ENCODE peak calls at places on chromosomes 11 and 22, in five cellular contexts. X, F, W, K and O are unnamed samples.

GRCh38 chr11:87421422-87421821 is 383.7 kb downstream of the TMEM135 start:
- DNase-seq in F (peak), K (no peak), X (peak), W (no peak), O (peak)

GRCh38 chr22:21818487-21819182 is 48.8 kb downstream of the MAPK1 start:
- DNase-seq in X (peak), K (no peak), W (no peak), F (no peak), O (no peak)

GRCh38 chr22:19696504-19697276 is 17.6 kb upstream of the SEPTIN5 start:
- DNase-seq in F (no peak), K (no peak), X (no peak), W (no peak), O (no peak)

GRCh38 chr11:132284048-132284447 is 913.6 kb downstream of the NTM start:
- DNase-seq in W (no peak), F (no peak), X (no peak), K (no peak), O (no peak)

GRCh38 chr11:70580036-70580805 is 181.9 kb downstream of the CTTN start:
- DNase-seq in X (peak), W (no peak), K (no peak), F (peak), O (no peak)

GRCh38 chr11:47864910-47865309 is 16.8 kb upstream of the NUP160 start:
- DNase-seq in K (no peak), F (peak), X (no peak), W (no peak), O (no peak)

GRCh38 chr11:68581439-68581838 is 102.9 kb upstream of the GAL start:
- DNase-seq in K (no peak), X (no peak), W (no peak), F (no peak), O (peak)

GRCh38 chr11:64044730-64045386 is 9.1 kb downstream of the FLRT1 start:
- DNase-seq in F (no peak), W (no peak), X (no peak), K (peak), O (no peak)

GRCh38 chr22:32511776-32512175 is 37.2 kb downstream of the FBXO7 start:
- DNase-seq in F (no peak), X (no peak), K (no peak), W (no peak), O (no peak)

DNA sequence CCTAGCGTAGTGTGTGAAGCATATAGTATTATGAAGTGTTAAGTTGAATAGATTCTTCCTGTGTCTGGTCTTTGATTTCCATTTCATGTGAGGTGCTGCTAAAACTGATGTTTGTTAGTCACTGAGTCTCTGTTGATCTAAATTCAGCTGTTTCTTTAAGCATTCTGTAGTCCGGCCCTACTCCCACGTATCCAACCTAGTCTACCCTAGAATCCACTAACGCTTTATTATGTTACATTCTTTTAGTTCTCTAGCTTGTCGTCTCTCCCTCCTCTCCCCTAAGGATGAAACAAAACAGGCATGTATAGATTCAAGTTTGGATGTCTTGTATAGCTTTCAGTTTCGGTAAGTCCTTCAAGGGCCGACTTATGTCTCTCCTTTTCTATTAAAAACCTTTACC is 4.1 kb downstream of the WEE1 start:
- DNase-seq in X (no peak), K (no peak), W (no peak), F (no peak), O (no peak)
- H3K27ac ChIP-seq in X (no peak), K (no peak), W (peak), F (peak), O (no peak)

GRCh38 chr11:416051-416756 is 1.4 kb upstream of the SIGIRR start:
- DNase-seq in F (no peak), X (no peak), K (no peak), W (no peak), O (no peak)
- H3K27ac ChIP-seq in F (no peak), X (no peak), K (no peak), W (peak), O (peak)

GRCh38 chr11:12409621-12410005 is 32.2 kb downstream of the PARVA start:
- DNase-seq in K (no peak), W (no peak), F (peak), X (no peak), O (no peak)

GRCh38 chr11:12411806-12412727 is 34.7 kb downstream of the PARVA start:
- DNase-seq in X (peak), K (no peak), F (peak), W (no peak), O (peak)

GRCh38 chr11:12408156-12408770 is 30.9 kb downstream of the PARVA start:
- DNase-seq in K (no peak), W (no peak), F (no peak), X (no peak), O (no peak)

GRCh38 chr11:12411395-12411794 is 34.0 kb downstream of the PARVA start:
- DNase-seq in W (no peak), X (no peak), K (no peak), F (no peak), O (no peak)

GRCh38 chr11:12410006-12410728 is 32.8 kb downstream of the PARVA start:
- DNase-seq in W (no peak), X (peak), F (peak), K (no peak), O (no peak)
- H3K27ac ChIP-seq in W (peak), X (peak), F (peak), K (peak), O (no peak)

GRCh38 chr11:128498846-128499245 is 88.5 kb downstream of the ETS1 start:
- DNase-seq in W (no peak), K (no peak), X (peak), F (peak), O (no peak)
- H3K27ac ChIP-seq in W (peak), K (no peak), X (no peak), F (peak), O (no peak)

DNA sequence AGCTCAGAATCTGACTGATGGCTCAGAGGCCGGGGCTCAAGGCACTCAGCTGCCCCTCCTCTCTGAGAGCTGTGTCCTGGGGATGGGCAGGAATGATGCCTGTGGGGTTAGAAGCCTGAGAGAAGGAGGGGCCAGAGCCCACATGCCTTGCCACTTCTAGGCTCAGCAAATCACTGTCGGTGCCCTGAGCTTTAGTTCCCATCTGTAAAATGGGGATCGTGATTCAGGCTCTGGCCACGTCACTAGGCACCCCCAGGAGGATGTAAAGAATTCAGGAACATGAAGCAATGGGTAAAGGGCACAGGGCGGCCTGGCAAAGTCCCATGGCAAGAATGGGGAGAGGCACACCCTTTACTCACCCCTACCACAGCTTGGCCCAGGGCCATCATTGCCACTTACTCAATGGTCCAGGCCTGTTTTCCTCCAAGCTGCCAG is 3.5 kb upstream of the CDC42EP2 start:
- DNase-seq in W (peak), X (peak), K (no peak), F (no peak), O (peak)
- H3K27ac ChIP-seq in W (no peak), X (no peak), K (no peak), F (no peak), O (no peak)

GRCh38 chr22:29799217-29799680 is 32.1 kb downstream of the UQCR10 start:
- DNase-seq in X (no peak), W (peak), F (peak), K (peak), O (peak)

GRCh38 chr22:29797351-29797750 is 30.2 kb downstream of the UQCR10 start:
- DNase-seq in K (no peak), X (no peak), F (no peak), W (no peak), O (no peak)

GRCh38 chr22:29798801-29799200 is 31.6 kb downstream of the UQCR10 start:
- DNase-seq in W (no peak), X (no peak), K (no peak), F (no peak), O (no peak)

GRCh38 chr22:29795663-29796062 is 28.5 kb downstream of the UQCR10 start:
- DNase-seq in K (no peak), W (no peak), X (no peak), F (no peak), O (no peak)

GRCh38 chr22:29798318-29798717 is 31.1 kb downstream of the UQCR10 start:
- DNase-seq in W (no peak), X (no peak), K (no peak), F (no peak), O (no peak)
- H3K27ac ChIP-seq in W (peak), X (no peak), K (peak), F (no peak), O (peak)

GRCh38 chr22:42770448-42770726 is 49.7 kb upstream of the A4GALT start:
- DNase-seq in F (no peak), K (no peak), W (no peak), X (no peak), O (no peak)
- H3K27ac ChIP-seq in F (no peak), K (no peak), W (peak), X (no peak), O (no peak)